ENCODE peak calls at places on chromosomes 13 and 19, in five cellular contexts. R, Q, D, C and Z are unnamed samples.

GRCh38 chr19:36214388-36215275 is at the start of the genes ZNF146 and ZNF565:
- DNase-seq in R (peak), Q (peak), D (peak), C (peak), Z (peak)

GRCh38 chr13:35984776-35985453 is 146.3 kb downstream of the DCLK1 start:
- DNase-seq in Q (no peak), D (no peak), C (peak), R (peak), Z (no peak)

GRCh38 chr19:1941146-1942077 is at the start of gene CSNK1G2:
- DNase-seq in R (no peak), C (no peak), D (no peak), Q (peak), Z (no peak)

GRCh38 chr19:42191855-42192254 is 25.6 kb downstream of the DEDD2 start:
- DNase-seq in D (no peak), R (no peak), Q (no peak), C (no peak), Z (no peak)

GRCh38 chr13:98536729-98537128 is 40.2 kb downstream of the STK24 start:
- DNase-seq in D (no peak), R (no peak), C (no peak), Q (no peak), Z (no peak)

GRCh38 chr19:43313711-43314495 is 39.6 kb upstream of the CD177 start:
- DNase-seq in C (no peak), R (no peak), D (no peak), Q (no peak), Z (no peak)

GRCh38 chr19:15107056-15108010 is at the start of gene SYDE1:
- DNase-seq in R (no peak), C (peak), Q (no peak), D (no peak), Z (no peak)

GRCh38 chr19:10661946-10662345 is 7.8 kb downstream of the ILF3 start:
- DNase-seq in R (no peak), D (no peak), Q (no peak), C (no peak), Z (no peak)

GRCh38 chr13:110312669-110313031 is 5.6 kb downstream of the COL4A2 start:
- DNase-seq in D (no peak), C (peak), R (no peak), Q (no peak), Z (no peak)

GRCh38 chr13:31930901-31931522 is 100.6 kb upstream of the FRY start:
- DNase-seq in Q (no peak), D (no peak), R (no peak), C (no peak), Z (no peak)

GRCh38 chr19:17564783-17565182 is 9.3 kb downstream of the COLGALT1 start:
- DNase-seq in C (no peak), R (no peak), Q (no peak), D (no peak), Z (no peak)

GRCh38 chr13:87677334-87678234 is 6.4 kb downstream of the SLITRK5 start:
- DNase-seq in R (no peak), D (peak), Q (peak), C (peak), Z (peak)

GRCh38 chr13:112648101-112648500 is 41.7 kb upstream of the ATP11A start:
- DNase-seq in R (no peak), Q (no peak), C (no peak), D (no peak), Z (no peak)

GRCh38 chr13:53206455-53206854 is 177.8 kb downstream of the OLFM4 start:
- DNase-seq in Q (no peak), C (no peak), R (no peak), D (no peak), Z (no peak)

GRCh38 chr13:110445183-110445582 is 116.3 kb downstream of the RAB20 start:
- DNase-seq in D (no peak), R (no peak), Q (no peak), C (no peak), Z (no peak)

GRCh38 chr13:98450495-98451167 is 126.3 kb downstream of the STK24 start:
- DNase-seq in Q (no peak), C (no peak), R (no peak), D (peak), Z (no peak)

GRCh38 chr13:59111711-59112110 is 1052.0 kb downstream of the DIAPH3 start:
- DNase-seq in D (no peak), C (no peak), Q (no peak), R (no peak), Z (no peak)

GRCh38 chr13:51584731-51585191 is 499 bp downstream of the WDFY2 start:
- DNase-seq in Q (peak), D (peak), C (peak), R (no peak), Z (no peak)

GRCh38 chr19:45153339-45154063 is 7.3 kb downstream of the NKPD1 start:
- DNase-seq in R (no peak), C (peak), Q (peak), D (peak), Z (no peak)

GRCh38 chr13:79194727-79195126 is 211.3 kb downstream of the RBM26 start:
- DNase-seq in Q (no peak), D (no peak), R (no peak), C (no peak), Z (no peak)

GRCh38 chr13:73715910-73716257 is 418.3 kb downstream of the KLF12 start:
- DNase-seq in C (no peak), Q (no peak), R (no peak), D (no peak), Z (no peak)

GRCh38 chr13:50644081-50644871 is 199.2 kb downstream of the DLEU7 start:
- DNase-seq in Q (no peak), D (no peak), R (no peak), C (no peak), Z (no peak)

GRCh38 chr19:27740396-27740795 is 1472.6 kb downstream of the UQCRFS1 start:
- DNase-seq in D (no peak), C (peak), R (no peak), Q (no peak), Z (no peak)

GRCh38 chr19:49820125-49820524 is 2.0 kb downstream of the MED25 start:
- DNase-seq in C (no peak), R (no peak), Q (no peak), D (no peak), Z (no peak)

GRCh38 chr19:16200038-16200775 is 2.5 kb downstream of the AP1M1 start:
- DNase-seq in Q (no peak), D (no peak), C (no peak), R (no peak), Z (no peak)

GRCh38 chr19:39997595-39998216 is 846 bp downstream of the ZNF546 start:
- DNase-seq in D (no peak), C (no peak), R (no peak), Q (no peak), Z (no peak)

GRCh38 chr13:20969182-20969581 is 66.6 kb upstream of the XPO4 start:
- DNase-seq in Q (no peak), C (no peak), R (no peak), D (no peak), Z (no peak)

GRCh38 chr19:38304866-38305429 is 897 bp downstream of the C19orf33 start:
- DNase-seq in Q (peak), R (no peak), C (peak), D (no peak), Z (no peak)

GRCh38 chr19:49455729-49456128 is 2.7 kb downstream of the ALDH16A1 start:
- DNase-seq in C (no peak), R (no peak), D (no peak), Q (no peak), Z (no peak)

GRCh38 chr13:92761710-92762109 is 464.9 kb upstream of the GPC6 start:
- DNase-seq in C (no peak), R (no peak), D (no peak), Q (no peak), Z (no peak)

GRCh38 chr19:41555752-41556151 is 20.2 kb upstream of the CEACAM21 start:
- DNase-seq in R (no peak), C (no peak), D (no peak), Q (no peak), Z (no peak)

GRCh38 chr19:51339687-51340656 is 2.0 kb downstream of the VSIG10L start:
- DNase-seq in D (peak), R (no peak), Q (peak), C (peak), Z (peak)

GRCh38 chr13:53545340-53545941 is 516.8 kb downstream of the OLFM4 start:
- DNase-seq in D (no peak), C (peak), R (no peak), Q (no peak), Z (no peak)

GRCh38 chr13:52615817-52616216 is 26.4 kb upstream of the HNRNPA1L2 start:
- DNase-seq in Q (no peak), R (no peak), D (no peak), C (no peak), Z (no peak)

GRCh38 chr13:99721606-99722384 is 220.5 kb downstream of the TM9SF2 start:
- DNase-seq in D (no peak), C (no peak), R (no peak), Q (no peak), Z (no peak)